ENCODE peak calls at places on chromosomes 3 and 15, in six cellular contexts. K, V, O, D, S and T are unnamed samples.

GRCh38 chr15:96701876-96702275 is 371.4 kb downstream of the NR2F2 start:
- DNase-seq in K (no peak), V (no peak), O (no peak), D (no peak), S (no peak), T (no peak)

GRCh38 chr15:92848852-92849598 is 51.1 kb upstream of the CHD2 start:
- DNase-seq in K (no peak), V (no peak), O (no peak), D (peak; percentile 45), S (no peak), T (no peak)

GRCh38 chr3:70824078-70824477 is 511.6 kb upstream of the MDFIC2 start:
- DNase-seq in K (no peak), V (no peak), O (no peak), D (no peak), S (no peak), T (no peak)

GRCh38 chr3:164478323-164478722 is 600.0 kb downstream of the SI start:
- DNase-seq in K (no peak), V (no peak), O (no peak), D (no peak), S (no peak), T (peak; percentile 44)

GRCh38 chr3:102095383-102095782 is 246.1 kb downstream of the NFKBIZ start:
- DNase-seq in K (no peak), V (no peak), O (no peak), D (no peak), S (peak; percentile 67), T (no peak)

GRCh38 chr3:72821170-72821781 is 27.0 kb downstream of the SHQ1 start:
- DNase-seq in K (no peak), V (no peak), O (no peak), D (no peak), S (no peak), T (no peak)

GRCh38 chr15:53627279-53627678 is 132.2 kb downstream of the WDR72 start:
- DNase-seq in K (no peak), V (no peak), O (no peak), D (no peak), S (no peak), T (no peak)

GRCh38 chr15:48493084-48493762 is 152.3 kb downstream of the FBN1 start:
- DNase-seq in K (no peak), V (no peak), O (peak; percentile 16), D (no peak), S (no peak), T (no peak)

GRCh38 chr3:55203006-55203405 is 275.1 kb upstream of the LRTM1 start:
- DNase-seq in K (no peak), V (no peak), O (peak; percentile 1), D (no peak), S (no peak), T (no peak)

GRCh38 chr15:70376031-70376928 is 278.6 kb upstream of the TLE3 start:
- DNase-seq in K (peak; percentile 12), V (no peak), O (no peak), D (no peak), S (no peak), T (no peak)

GRCh38 chr3:132354916-132355702 is 37.9 kb downstream of the ACP3 start:
- DNase-seq in K (no peak), V (no peak), O (peak; percentile 30), D (no peak), S (no peak), T (no peak)

GRCh38 chr15:22873204-22873701 is 34.8 kb downstream of the NIPA2 start:
- DNase-seq in K (no peak), V (no peak), O (no peak), D (no peak), S (peak; percentile 88), T (no peak)

GRCh38 chr3:190076138-190076537 is 44.6 kb downstream of the P3H2 start:
- DNase-seq in K (no peak), V (no peak), O (no peak), D (no peak), S (no peak), T (no peak)

GRCh38 chr3:50572158-50572557 is 2.8 kb downstream of the HEMK1 start:
- DNase-seq in K (peak; percentile 70), V (peak; percentile 59), O (peak; percentile 35), D (peak; percentile 82), S (peak; percentile 79), T (peak; percentile 75)

GRCh38 chr3:14329116-14329830 is 73.1 kb upstream of the SLC6A6 start:
- DNase-seq in K (no peak), V (no peak), O (peak; percentile 16), D (no peak), S (no peak), T (no peak)

GRCh38 chr15:85114886-85115285 is 133.2 kb downstream of the PDE8A start:
- DNase-seq in K (no peak), V (no peak), O (no peak), D (no peak), S (no peak), T (no peak)

GRCh38 chr3:66477846-66478245 is 23.0 kb downstream of the LRIG1 start:
- DNase-seq in K (no peak), V (no peak), O (no peak), D (no peak), S (no peak), T (no peak)

GRCh38 chr15:81813215-81813614 is 232.6 kb downstream of the MEX3B start:
- DNase-seq in K (no peak), V (no peak), O (peak; percentile 26), D (no peak), S (no peak), T (no peak)

GRCh38 chr3:133756716-133757694 is 10.8 kb downstream of the TF start:
- DNase-seq in K (no peak), V (no peak), O (no peak), D (no peak), S (no peak), T (no peak)

GRCh38 chr3:58429657-58430056 is 4.0 kb downstream of the PDHB start:
- DNase-seq in K (no peak), V (no peak), O (no peak), D (no peak), S (no peak), T (no peak)

DNA sequence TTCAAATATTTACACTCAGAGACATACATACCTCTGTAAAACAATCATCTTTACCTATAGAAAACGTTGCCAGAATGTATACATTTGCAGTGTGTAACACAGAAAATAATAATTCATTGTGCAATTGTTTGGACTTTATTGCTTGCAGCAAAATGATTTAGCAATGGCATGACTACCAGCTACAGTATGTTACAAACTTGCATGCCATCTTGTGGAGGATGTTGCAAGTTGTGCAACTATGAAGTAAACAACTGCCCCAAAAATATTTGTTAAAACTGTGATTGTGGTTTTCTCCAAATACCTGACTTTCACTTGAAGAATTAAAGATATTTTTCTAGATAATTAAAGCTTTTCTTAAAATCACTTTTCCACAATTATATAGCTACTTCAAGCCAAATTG is 27.1 kb upstream of the C3orf49 start:
- DNase-seq in K (no peak), V (no peak), O (peak; percentile 36), D (no peak), S (no peak), T (no peak)
- TF ChIP-seq CTCF in K (no peak), V (peak; percentile 33), O (no peak), D (no peak), S (no peak), T (peak; percentile 17)

GRCh38 chr15:78140296-78140695 is 8.9 kb upstream of the IDH3A start:
- DNase-seq in K (no peak), V (no peak), O (no peak), D (no peak), S (no peak), T (no peak)
- TF ChIP-seq CTCF in K (no peak), V (no peak), O (no peak), D (no peak), S (no peak), T (no peak)

GRCh38 chr15:32979710-32980109 is 214.8 kb downstream of the FMN1 start:
- DNase-seq in K (no peak), V (no peak), O (no peak), D (no peak), S (no peak), T (no peak)

GRCh38 chr15:32983679-32984078 is 210.8 kb downstream of the FMN1 start:
- DNase-seq in K (no peak), V (no peak), O (no peak), D (no peak), S (no peak), T (no peak)

GRCh38 chr15:32981536-32981935 is 213.0 kb downstream of the FMN1 start:
- DNase-seq in K (no peak), V (no peak), O (no peak), D (no peak), S (no peak), T (no peak)

GRCh38 chr15:32986147-32986546 is 208.4 kb downstream of the FMN1 start:
- DNase-seq in K (no peak), V (no peak), O (no peak), D (no peak), S (no peak), T (no peak)

GRCh38 chr15:32982001-32982400 is 212.5 kb downstream of the FMN1 start:
- DNase-seq in K (no peak), V (no peak), O (no peak), D (no peak), S (no peak), T (no peak)
- TF ChIP-seq CTCF in K (no peak), V (no peak), O (no peak), D (no peak), S (no peak), T (no peak)

GRCh38 chr15:89090791-89091666 is 2.8 kb downstream of the ABHD2 start:
- DNase-seq in K (peak; percentile 23), V (no peak), O (peak; percentile 66), D (peak; percentile 56), S (peak; percentile 27), T (peak; percentile 86)
- TF ChIP-seq CTCF in K (no peak), V (no peak), O (no peak), D (peak; percentile 15), S (no peak), T (no peak)

DNA sequence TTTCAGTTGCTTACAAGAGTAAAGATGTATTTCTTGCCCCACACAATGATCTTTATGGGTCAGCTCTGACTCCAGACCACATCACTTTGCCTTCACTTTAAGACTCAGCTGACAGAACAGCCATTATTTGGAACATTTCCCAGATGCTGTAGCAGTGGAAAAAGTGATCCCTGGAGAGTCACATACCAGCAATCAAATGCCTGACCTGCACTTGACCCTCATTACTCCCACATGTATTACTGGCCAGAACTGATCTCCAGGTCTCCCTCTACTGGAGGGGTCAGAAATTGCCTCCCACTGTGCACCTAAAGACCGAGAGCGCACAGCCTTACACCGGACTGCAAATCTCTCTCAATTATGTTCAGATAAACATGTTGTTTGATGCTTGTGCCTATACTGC is 88.6 kb upstream of the ZNF385D start:
- DNase-seq in K (no peak), V (no peak), O (no peak), D (no peak), S (no peak), T (no peak)
- TF ChIP-seq CTCF in K (no peak), V (no peak), O (no peak), D (no peak), S (peak; percentile 37), T (no peak)